ENCODE peak calls at places on chromosome 9, in nine cellular contexts. H is activated CD4-positive, alpha-beta T cell treated with anti-CD3 and anti-CD28 coated beads, Interleukin-2, amount 50 U/mL, for 1 hour; K is iPS DF 19.7; V is choroid plexus epithelial cell; A is anterior cingulate cortex; L is activated naive CD4-positive, alpha-beta T cell; N is osteocyte; I is EH; D is stimulated activated naive CD8-positive, alpha-beta T cell treated with anti-CD3 and anti-CD28 coated beads, Interleukin-15, Interleukin-2, amounts not matched to agents 100 U/mL and 50 U/mL, for 24 hours. R is an unnamed sample.

GRCh38 chr9:134768332-134769083 is 112.1 kb upstream of the FCN2 start:
- DNase-seq in H (no peak), A (no peak), V (no peak), D (no peak), L (no peak), K (no peak), N (no peak), I (peak), R (no peak)

GRCh38 chr9:135241381-135242380 is 154.2 kb downstream of the OLFM1 start:
- DNase-seq in H (no peak), N (no peak), L (no peak), V (no peak), K (no peak), A (no peak), I (no peak), D (no peak), R (no peak)

GRCh38 chr9:34559616-34560546 is 29.6 kb downstream of the CNTFR start:
- DNase-seq in D (no peak), V (peak), N (no peak), L (no peak), A (no peak), H (no peak), K (no peak), I (peak), R (no peak)

GRCh38 chr9:23819403-23819802 is 6.6 kb downstream of the ELAVL2 start:
- DNase-seq in N (no peak), A (no peak), V (no peak), K (no peak), H (no peak), D (no peak), L (no peak), I (no peak), R (no peak)

GRCh38 chr9:120767451-120767850 is 25.8 kb downstream of the FBXW2 start:
- DNase-seq in L (no peak), V (no peak), A (no peak), N (no peak), K (no peak), I (no peak), D (no peak), H (no peak), R (no peak)

GRCh38 chr9:110742741-110743371 is 74.3 kb downstream of the MUSK start:
- DNase-seq in I (peak), V (peak), L (no peak), D (no peak), K (peak), H (no peak), A (peak), N (no peak), R (no peak)

GRCh38 chr9:123725389-123725788 is 204.5 kb downstream of the DENND1A start:
- DNase-seq in A (peak), L (no peak), H (no peak), I (peak), V (peak), K (no peak), D (no peak), N (no peak), R (no peak)

GRCh38 chr9:76521906-76522305 is 62.9 kb downstream of the GCNT1 start:
- DNase-seq in A (no peak), N (no peak), I (no peak), K (no peak), L (no peak), V (no peak), H (no peak), D (no peak), R (no peak)

GRCh38 chr9:122904466-122904822 is 715 bp downstream of the RC3H2 start:
- DNase-seq in V (peak), I (peak), N (no peak), K (no peak), L (no peak), H (no peak), A (no peak), D (peak), R (no peak)

GRCh38 chr9:118522093-118523028 is 818.2 kb downstream of the TLR4 start:
- DNase-seq in I (peak), D (peak), H (no peak), A (peak), V (peak), K (peak), L (no peak), N (no peak), R (peak)

GRCh38 chr9:121735065-121735791 is 83.8 kb downstream of the DAB2IP start:
- DNase-seq in I (peak), V (peak), A (no peak), K (no peak), L (no peak), N (peak), D (peak), H (no peak), R (peak)

GRCh38 chr9:17824191-17824926 is 245.5 kb downstream of the SH3GL2 start:
- DNase-seq in A (no peak), I (peak), V (peak), N (no peak), H (no peak), L (no peak), K (no peak), D (no peak), R (no peak)

GRCh38 chr9:72478993-72479392 is 42.4 kb upstream of the TMC1 start:
- DNase-seq in N (no peak), K (no peak), D (no peak), H (no peak), V (peak), L (no peak), A (no peak), I (peak), R (no peak)

GRCh38 chr9:89996717-89997116 is 391.9 kb downstream of the GADD45G start:
- DNase-seq in H (no peak), A (no peak), D (peak), V (no peak), L (no peak), I (no peak), K (no peak), N (no peak), R (no peak)

GRCh38 chr9:86242012-86242411 is 17.4 kb downstream of the C9orf153 start:
- DNase-seq in K (no peak), D (no peak), I (no peak), A (no peak), V (peak), H (no peak), N (no peak), L (no peak), R (no peak)

GRCh38 chr9:125758986-125759811 is 12.0 kb downstream of the PBX3 start:
- DNase-seq in D (no peak), I (peak), L (no peak), V (no peak), A (peak), H (no peak), K (no peak), N (no peak), R (peak)

GRCh38 chr9:107727113-107727780 is 237.7 kb upstream of the KLF4 start:
- DNase-seq in N (no peak), D (no peak), L (no peak), V (peak), A (no peak), I (peak), K (no peak), H (no peak), R (no peak)

GRCh38 chr9:113178087-113178486 is 27.3 kb downstream of the SLC31A2 start:
- DNase-seq in H (no peak), V (peak), A (no peak), N (no peak), L (no peak), D (no peak), K (no peak), I (peak), R (no peak)

R was measured in germinal center.